ENCODE peak calls at places on chromosomes 2 and 18, in ten cellular contexts. One of them, this sample, is unnamed.

GRCh38 chr2:74548919-74549684 is 4.6 kb downstream of the LOXL3 start:
- DNase-seq in aorta: peak; percentile 92
- DNase-seq in activated CD4-positive, alpha-beta T cell treated with anti-CD3 and anti-CD28 coated beads, Interleukin-2, amount 10 ng/mL, durations not matched to agents 24 days and 14 days: peak; percentile 83
- DNase-seq in GM23248: peak; percentile 90
- DNase-seq in GF-D8: peak; percentile 28
- DNase-seq in fibroblast of the conjunctiva: no peak
- DNase-seq in iris pigment epithelial cell: peak; percentile 50
- DNase-seq in IMR-90: peak; percentile 46
- DNase-seq in activated effector memory CD4-positive, alpha-beta T cell treated with anti-CD3 and anti-CD28 coated beads, Interleukin-2, amount 50 U/mL, for 16 hours: no peak
- DNase-seq in NCI-H510A treated with DMSO at 0.1 percent for 48 hours: peak; percentile 82
- DNase-seq in this sample: no peak

GRCh38 chr18:26868968-26869586 is 3.6 kb upstream of the AQP4 start:
- DNase-seq in iris pigment epithelial cell: no peak
- DNase-seq in activated CD4-positive, alpha-beta T cell treated with anti-CD3 and anti-CD28 coated beads, Interleukin-2, amount 10 ng/mL, durations not matched to agents 24 days and 14 days: no peak
- DNase-seq in IMR-90: no peak
- DNase-seq in GF-D8: no peak
- DNase-seq in NCI-H510A treated with DMSO at 0.1 percent for 48 hours: no peak
- DNase-seq in activated effector memory CD4-positive, alpha-beta T cell treated with anti-CD3 and anti-CD28 coated beads, Interleukin-2, amount 50 U/mL, for 16 hours: no peak
- DNase-seq in GM23248: no peak
- DNase-seq in fibroblast of the conjunctiva: no peak
- DNase-seq in aorta: no peak
- DNase-seq in this sample: no peak

GRCh38 chr2:204846471-204846870 is 301.2 kb downstream of the PARD3B start:
- DNase-seq in IMR-90: no peak
- DNase-seq in GM23248: no peak
- DNase-seq in GF-D8: no peak
- DNase-seq in activated CD4-positive, alpha-beta T cell treated with anti-CD3 and anti-CD28 coated beads, Interleukin-2, amount 10 ng/mL, durations not matched to agents 24 days and 14 days: no peak
- DNase-seq in iris pigment epithelial cell: no peak
- DNase-seq in fibroblast of the conjunctiva: no peak
- DNase-seq in NCI-H510A treated with DMSO at 0.1 percent for 48 hours: no peak
- DNase-seq in aorta: no peak
- DNase-seq in activated effector memory CD4-positive, alpha-beta T cell treated with anti-CD3 and anti-CD28 coated beads, Interleukin-2, amount 50 U/mL, for 16 hours: no peak
- DNase-seq in this sample: no peak

GRCh38 chr2:188181884-188182283 is 109.8 kb upstream of the GULP1 start:
- DNase-seq in GM23248: no peak
- DNase-seq in activated effector memory CD4-positive, alpha-beta T cell treated with anti-CD3 and anti-CD28 coated beads, Interleukin-2, amount 50 U/mL, for 16 hours: no peak
- DNase-seq in IMR-90: no peak
- DNase-seq in activated CD4-positive, alpha-beta T cell treated with anti-CD3 and anti-CD28 coated beads, Interleukin-2, amount 10 ng/mL, durations not matched to agents 24 days and 14 days: no peak
- DNase-seq in NCI-H510A treated with DMSO at 0.1 percent for 48 hours: no peak
- DNase-seq in aorta: no peak
- DNase-seq in fibroblast of the conjunctiva: no peak
- DNase-seq in GF-D8: no peak
- DNase-seq in iris pigment epithelial cell: no peak
- DNase-seq in this sample: no peak

GRCh38 chr2:10161961-10162441 is 39.5 kb downstream of the RRM2 start:
- DNase-seq in fibroblast of the conjunctiva: no peak
- DNase-seq in iris pigment epithelial cell: peak; percentile 33
- DNase-seq in aorta: no peak
- DNase-seq in activated CD4-positive, alpha-beta T cell treated with anti-CD3 and anti-CD28 coated beads, Interleukin-2, amount 10 ng/mL, durations not matched to agents 24 days and 14 days: no peak
- DNase-seq in IMR-90: no peak
- DNase-seq in GM23248: peak; percentile 13
- DNase-seq in activated effector memory CD4-positive, alpha-beta T cell treated with anti-CD3 and anti-CD28 coated beads, Interleukin-2, amount 50 U/mL, for 16 hours: no peak
- DNase-seq in NCI-H510A treated with DMSO at 0.1 percent for 48 hours: peak; percentile 45
- DNase-seq in GF-D8: no peak
- DNase-seq in this sample: no peak

GRCh38 chr2:207286106-207286505 is 120.4 kb upstream of the KLF7 start:
- DNase-seq in GM23248: no peak
- DNase-seq in IMR-90: no peak
- DNase-seq in aorta: no peak
- DNase-seq in iris pigment epithelial cell: no peak
- DNase-seq in fibroblast of the conjunctiva: no peak
- DNase-seq in activated effector memory CD4-positive, alpha-beta T cell treated with anti-CD3 and anti-CD28 coated beads, Interleukin-2, amount 50 U/mL, for 16 hours: no peak
- DNase-seq in GF-D8: no peak
- DNase-seq in NCI-H510A treated with DMSO at 0.1 percent for 48 hours: no peak
- DNase-seq in activated CD4-positive, alpha-beta T cell treated with anti-CD3 and anti-CD28 coated beads, Interleukin-2, amount 10 ng/mL, durations not matched to agents 24 days and 14 days: no peak
- DNase-seq in this sample: no peak

GRCh38 chr18:21184396-21184996 is 57.5 kb upstream of the GREB1L start:
- DNase-seq in IMR-90: no peak
- DNase-seq in GF-D8: no peak
- DNase-seq in activated CD4-positive, alpha-beta T cell treated with anti-CD3 and anti-CD28 coated beads, Interleukin-2, amount 10 ng/mL, durations not matched to agents 24 days and 14 days: no peak
- DNase-seq in NCI-H510A treated with DMSO at 0.1 percent for 48 hours: no peak
- DNase-seq in GM23248: no peak
- DNase-seq in iris pigment epithelial cell: no peak
- DNase-seq in activated effector memory CD4-positive, alpha-beta T cell treated with anti-CD3 and anti-CD28 coated beads, Interleukin-2, amount 50 U/mL, for 16 hours: no peak
- DNase-seq in fibroblast of the conjunctiva: no peak
- DNase-seq in aorta: no peak
- DNase-seq in this sample: no peak

GRCh38 chr2:35185861-35186412 is 1169.6 kb upstream of the CRIM1 start:
- DNase-seq in IMR-90: no peak
- DNase-seq in NCI-H510A treated with DMSO at 0.1 percent for 48 hours: no peak
- DNase-seq in GM23248: no peak
- DNase-seq in activated CD4-positive, alpha-beta T cell treated with anti-CD3 and anti-CD28 coated beads, Interleukin-2, amount 10 ng/mL, durations not matched to agents 24 days and 14 days: no peak
- DNase-seq in iris pigment epithelial cell: no peak
- DNase-seq in fibroblast of the conjunctiva: no peak
- DNase-seq in aorta: no peak
- DNase-seq in activated effector memory CD4-positive, alpha-beta T cell treated with anti-CD3 and anti-CD28 coated beads, Interleukin-2, amount 50 U/mL, for 16 hours: no peak
- DNase-seq in GF-D8: no peak
- DNase-seq in this sample: no peak

GRCh38 chr18:35172009-35172408 is 68.8 kb upstream of the ZNF397 start:
- DNase-seq in fibroblast of the conjunctiva: no peak
- DNase-seq in NCI-H510A treated with DMSO at 0.1 percent for 48 hours: peak; percentile 90
- DNase-seq in GM23248: no peak
- DNase-seq in iris pigment epithelial cell: no peak
- DNase-seq in activated CD4-positive, alpha-beta T cell treated with anti-CD3 and anti-CD28 coated beads, Interleukin-2, amount 10 ng/mL, durations not matched to agents 24 days and 14 days: no peak
- DNase-seq in aorta: no peak
- DNase-seq in GF-D8: no peak
- DNase-seq in activated effector memory CD4-positive, alpha-beta T cell treated with anti-CD3 and anti-CD28 coated beads, Interleukin-2, amount 50 U/mL, for 16 hours: no peak
- DNase-seq in IMR-90: no peak
- DNase-seq in this sample: no peak

GRCh38 chr2:234162876-234163275 is 112.4 kb downstream of the SPP2 start:
- DNase-seq in activated CD4-positive, alpha-beta T cell treated with anti-CD3 and anti-CD28 coated beads, Interleukin-2, amount 10 ng/mL, durations not matched to agents 24 days and 14 days: no peak
- DNase-seq in iris pigment epithelial cell: no peak
- DNase-seq in fibroblast of the conjunctiva: no peak
- DNase-seq in GM23248: no peak
- DNase-seq in GF-D8: no peak
- DNase-seq in activated effector memory CD4-positive, alpha-beta T cell treated with anti-CD3 and anti-CD28 coated beads, Interleukin-2, amount 50 U/mL, for 16 hours: no peak
- DNase-seq in aorta: no peak
- DNase-seq in IMR-90: no peak
- DNase-seq in NCI-H510A treated with DMSO at 0.1 percent for 48 hours: no peak
- DNase-seq in this sample: no peak

GRCh38 chr2:112794131-112794733 is 9.9 kb upstream of the IL1A start:
- DNase-seq in fibroblast of the conjunctiva: peak; percentile 65
- DNase-seq in aorta: no peak
- DNase-seq in activated effector memory CD4-positive, alpha-beta T cell treated with anti-CD3 and anti-CD28 coated beads, Interleukin-2, amount 50 U/mL, for 16 hours: peak; percentile 65
- DNase-seq in GF-D8: peak; percentile 96
- DNase-seq in NCI-H510A treated with DMSO at 0.1 percent for 48 hours: no peak
- DNase-seq in GM23248: peak; percentile 89
- DNase-seq in activated CD4-positive, alpha-beta T cell treated with anti-CD3 and anti-CD28 coated beads, Interleukin-2, amount 10 ng/mL, durations not matched to agents 24 days and 14 days: peak; percentile 72
- DNase-seq in iris pigment epithelial cell: peak; percentile 95
- DNase-seq in IMR-90: peak; percentile 96
- DNase-seq in this sample: no peak

GRCh38 chr18:64127172-64127571 is 21.7 kb downstream of the LINC00305 start:
- DNase-seq in fibroblast of the conjunctiva: no peak
- DNase-seq in aorta: no peak
- DNase-seq in NCI-H510A treated with DMSO at 0.1 percent for 48 hours: no peak
- DNase-seq in activated CD4-positive, alpha-beta T cell treated with anti-CD3 and anti-CD28 coated beads, Interleukin-2, amount 10 ng/mL, durations not matched to agents 24 days and 14 days: no peak
- DNase-seq in GM23248: no peak
- DNase-seq in GF-D8: no peak
- DNase-seq in activated effector memory CD4-positive, alpha-beta T cell treated with anti-CD3 and anti-CD28 coated beads, Interleukin-2, amount 50 U/mL, for 16 hours: no peak
- DNase-seq in iris pigment epithelial cell: no peak
- DNase-seq in IMR-90: no peak
- DNase-seq in this sample: no peak

GRCh38 chr18:49980869-49981268 is 167.5 kb upstream of the ACAA2 start:
- DNase-seq in activated effector memory CD4-positive, alpha-beta T cell treated with anti-CD3 and anti-CD28 coated beads, Interleukin-2, amount 50 U/mL, for 16 hours: no peak
- DNase-seq in fibroblast of the conjunctiva: no peak
- DNase-seq in IMR-90: no peak
- DNase-seq in NCI-H510A treated with DMSO at 0.1 percent for 48 hours: no peak
- DNase-seq in activated CD4-positive, alpha-beta T cell treated with anti-CD3 and anti-CD28 coated beads, Interleukin-2, amount 10 ng/mL, durations not matched to agents 24 days and 14 days: no peak
- DNase-seq in iris pigment epithelial cell: no peak
- DNase-seq in GF-D8: no peak
- DNase-seq in GM23248: no peak
- DNase-seq in aorta: no peak
- DNase-seq in this sample: no peak

GRCh38 chr18:36693931-36694661 is 134.7 kb downstream of the TPGS2 start:
- DNase-seq in NCI-H510A treated with DMSO at 0.1 percent for 48 hours: peak; percentile 99
- DNase-seq in IMR-90: peak; percentile 78
- DNase-seq in aorta: no peak
- DNase-seq in iris pigment epithelial cell: no peak
- DNase-seq in activated CD4-positive, alpha-beta T cell treated with anti-CD3 and anti-CD28 coated beads, Interleukin-2, amount 10 ng/mL, durations not matched to agents 24 days and 14 days: no peak
- DNase-seq in activated effector memory CD4-positive, alpha-beta T cell treated with anti-CD3 and anti-CD28 coated beads, Interleukin-2, amount 50 U/mL, for 16 hours: no peak
- DNase-seq in GM23248: peak; percentile 80
- DNase-seq in GF-D8: no peak
- DNase-seq in fibroblast of the conjunctiva: no peak
- DNase-seq in this sample: no peak

GRCh38 chr2:127941461-127941860 is 55.7 kb upstream of the AMMECR1L start:
- DNase-seq in fibroblast of the conjunctiva: no peak
- DNase-seq in activated CD4-positive, alpha-beta T cell treated with anti-CD3 and anti-CD28 coated beads, Interleukin-2, amount 10 ng/mL, durations not matched to agents 24 days and 14 days: no peak
- DNase-seq in NCI-H510A treated with DMSO at 0.1 percent for 48 hours: no peak
- DNase-seq in IMR-90: no peak
- DNase-seq in GF-D8: no peak
- DNase-seq in activated effector memory CD4-positive, alpha-beta T cell treated with anti-CD3 and anti-CD28 coated beads, Interleukin-2, amount 50 U/mL, for 16 hours: no peak
- DNase-seq in GM23248: no peak
- DNase-seq in iris pigment epithelial cell: no peak
- DNase-seq in aorta: no peak
- DNase-seq in this sample: no peak

GRCh38 chr18:7633171-7633570 is 66.1 kb downstream of the PTPRM start:
- DNase-seq in activated CD4-positive, alpha-beta T cell treated with anti-CD3 and anti-CD28 coated beads, Interleukin-2, amount 10 ng/mL, durations not matched to agents 24 days and 14 days: no peak
- DNase-seq in NCI-H510A treated with DMSO at 0.1 percent for 48 hours: no peak
- DNase-seq in IMR-90: no peak
- DNase-seq in aorta: no peak
- DNase-seq in activated effector memory CD4-positive, alpha-beta T cell treated with anti-CD3 and anti-CD28 coated beads, Interleukin-2, amount 50 U/mL, for 16 hours: no peak
- DNase-seq in fibroblast of the conjunctiva: no peak
- DNase-seq in iris pigment epithelial cell: no peak
- DNase-seq in GM23248: peak; percentile 25
- DNase-seq in GF-D8: no peak
- DNase-seq in this sample: peak; percentile 7